ENCODE peak calls at places on chromosome 7, in seven cellular contexts. W is ovary; P is MM.1S; S is adrenal gland; G is stomach; Q is astrocyte; E is CD4-positive, alpha-beta T cell. R is an unnamed sample. For H3K9me3 and H3K27me3, the result is how much of the 10 kb centered on the place peaks cover.

GRCh38 chr7:91517408-91517807 is 253.2 kb downstream of the FZD1 start:
- DNase-seq in G (no peak), Q (peak), E (no peak), W (no peak), P (no peak), S (no peak), R (no peak)

GRCh38 chr7:108188724-108189123 is 58.6 kb upstream of the LAMB4 start:
- DNase-seq in E (no peak), Q (no peak), W (no peak), S (no peak), G (no peak), P (no peak), R (no peak)

GRCh38 chr7:43646603-43647313 is 63.9 kb downstream of the STK17A start:
- DNase-seq in W (no peak), S (no peak), E (no peak), G (no peak), Q (peak), P (peak), R (no peak)

GRCh38 chr7:70694357-70694908 is 437.5 kb upstream of the GALNT17 start:
- DNase-seq in S (peak), E (no peak), P (peak), Q (peak), W (peak), G (peak), R (peak)

GRCh38 chr7:81002471-81002870 is 83.6 kb upstream of the SEMA3C start:
- DNase-seq in Q (no peak), E (no peak), W (no peak), S (no peak), P (no peak), G (no peak), R (no peak)

GRCh38 chr7:149496642-149497391 is 792 bp downstream of the ZNF746 start:
- DNase-seq in P (peak), G (peak), Q (peak), S (peak), W (peak), E (peak), R (peak)

GRCh38 chr7:80087051-80087767 is 47.4 kb upstream of the GNAI1 start:
- DNase-seq in G (no peak), S (no peak), E (no peak), Q (peak), P (no peak), W (no peak), R (no peak)

GRCh38 chr7:111750168-111750715 is 187.9 kb upstream of the IMMP2L start:
- DNase-seq in W (no peak), P (no peak), S (no peak), Q (no peak), G (no peak), E (no peak), R (no peak)

GRCh38 chr7:134083766-134084487 is 43.2 kb upstream of the LRGUK start:
- DNase-seq in G (no peak), P (no peak), S (peak), W (no peak), E (no peak), Q (peak), R (peak)

GRCh38 chr7:90834771-90835170 is 238.7 kb downstream of the CDK14 start:
- DNase-seq in E (no peak), Q (peak), W (no peak), P (no peak), S (no peak), G (no peak), R (no peak)

GRCh38 chr7:131921016-131921415 is 364.6 kb upstream of the PODXL start:
- DNase-seq in P (no peak), Q (peak), S (no peak), W (no peak), E (no peak), G (no peak), R (no peak)

GRCh38 chr7:103499976-103500375 is 54.0 kb upstream of the SLC26A5 start:
- DNase-seq in W (no peak), P (no peak), Q (no peak), E (no peak), G (no peak), S (no peak), R (no peak)

GRCh38 chr7:47809387-47809786 is 138.9 kb downstream of the PKD1L1 start:
- DNase-seq in E (no peak), S (no peak), P (no peak), Q (no peak), G (no peak), W (no peak), R (no peak)

GRCh38 chr7:137276194-137276593 is 67.3 kb downstream of the PTN start:
- DNase-seq in G (no peak), E (no peak), W (no peak), S (no peak), Q (no peak), P (no peak), R (no peak)

GRCh38 chr7:81327873-81328272 is 409.0 kb upstream of the SEMA3C start:
- DNase-seq in E (no peak), G (no peak), Q (peak), P (no peak), W (no peak), S (no peak), R (no peak)

GRCh38 chr7:88306590-88307048 is at the start of gene STEAP4:
- DNase-seq in G (peak), W (peak), E (no peak), Q (peak), P (no peak), S (peak), R (peak)

GRCh38 chr7:3415730-3416366 is 114.8 kb downstream of the SDK1 start:
- DNase-seq in G (no peak), Q (no peak), W (no peak), E (no peak), S (no peak), P (no peak), R (no peak)

GRCh38 chr7:43314379-43315158 is 202.1 kb downstream of the HECW1 start:
- DNase-seq in E (no peak), G (no peak), P (no peak), W (no peak), S (no peak), Q (no peak), R (no peak)

GRCh38 chr7:3995187-3995586 is 686.9 kb upstream of the FOXK1 start:
- DNase-seq in Q (no peak), E (no peak), W (no peak), G (no peak), P (no peak), S (no peak), R (no peak)

GRCh38 chr7:151342102-151342646 is 562 bp downstream of the NUB1 start:
- DNase-seq in S (no peak), W (no peak), Q (no peak), G (no peak), E (no peak), P (peak), R (peak)

GRCh38 chr7:9711259-9711658 is 1262.4 kb upstream of the PHF14 start:
- DNase-seq in W (no peak), P (no peak), G (no peak), Q (no peak), S (no peak), E (no peak), R (no peak)

GRCh38 chr7:105830405-105831218 is 45.8 kb downstream of the ATXN7L1 start:
- DNase-seq in S (no peak), Q (peak), P (no peak), G (no peak), E (no peak), W (no peak), R (no peak)

GRCh38 chr7:102439963-102440795 is 6.8 kb downstream of the ORAI2 start:
- DNase-seq in Q (peak), S (peak), E (no peak), G (no peak), W (no peak), P (no peak), R (peak)

GRCh38 chr7:23966941-23967340 is 256.9 kb downstream of the STK31 start:
- DNase-seq in P (no peak), S (no peak), Q (no peak), G (no peak), E (no peak), W (no peak), R (no peak)

GRCh38 chr7:102021841-102022618 is 204.6 kb downstream of the CUX1 start:
- DNase-seq in Q (no peak), S (no peak), W (no peak), G (no peak), P (no peak), E (no peak), R (no peak)

GRCh38 chr7:37645276-37646040 is 38.1 kb upstream of the GPR141 start:
- DNase-seq in S (no peak), Q (no peak), E (no peak), P (peak), W (no peak), G (no peak), R (no peak)

GRCh38 chr7:73892003-73892975 is 31.3 kb downstream of the TMEM270 start:
- DNase-seq in G (peak), E (no peak), P (no peak), W (no peak), S (no peak), Q (peak), R (peak)

GRCh38 chr7:91288208-91288824 is 24.1 kb downstream of the FZD1 start:
- DNase-seq in W (no peak), E (no peak), P (peak), S (peak), G (peak), Q (no peak), R (peak)

GRCh38 chr7:17946591-17946990 is 6.3 kb upstream of the SNX13 start:
- DNase-seq in Q (no peak), P (peak), W (no peak), S (no peak), G (no peak), E (no peak), R (peak)

GRCh38 chr7:133782470-133782869 is 344.7 kb upstream of the LRGUK start:
- DNase-seq in P (no peak), G (no peak), E (no peak), S (no peak), Q (no peak), W (no peak), R (no peak)

GRCh38 chr7:128233471-128233870 is 7.6 kb upstream of the LEP start:
- DNase-seq in Q (no peak), W (no peak), S (no peak), G (no peak), E (no peak), P (no peak), R (no peak)

GRCh38 chr7:136016649-136017395 is 39.7 kb upstream of the MTPN start:
- DNase-seq in Q (no peak), G (no peak), W (no peak), P (no peak), E (no peak), S (no peak), R (no peak)

GRCh38 chr7:70574970-70575799 is 556.8 kb upstream of the GALNT17 start:
- DNase-seq in W (no peak), Q (peak), P (no peak), S (no peak), E (no peak), G (no peak), R (no peak)

GRCh38 chr7:69429817-69430501 is 168.3 kb upstream of the AUTS2 start:
- DNase-seq in P (no peak), S (no peak), G (no peak), E (no peak), W (peak), Q (peak), R (no peak)

GRCh38 chr7:25083201-25083600 is 41.9 kb downstream of the CYCS start:
- DNase-seq in W (no peak), P (no peak), G (no peak), Q (no peak), E (no peak), S (no peak), R (no peak)

GRCh38 chr7:40833541-40834234 is 698.9 kb downstream of the SUGCT start:
- DNase-seq in W (no peak), S (no peak), E (no peak), G (no peak), Q (peak), P (no peak), R (no peak)

GRCh38 chr7:9822458-9823290 is 1151.0 kb upstream of the PHF14 start:
- DNase-seq in P (no peak), W (no peak), S (no peak), G (no peak), E (no peak), Q (no peak), R (no peak)

GRCh38 chr7:94245500-94245899 is 149.2 kb upstream of the COL1A2 start:
- DNase-seq in E (no peak), P (no peak), Q (no peak), G (no peak), W (no peak), S (no peak), R (no peak)

DNA sequence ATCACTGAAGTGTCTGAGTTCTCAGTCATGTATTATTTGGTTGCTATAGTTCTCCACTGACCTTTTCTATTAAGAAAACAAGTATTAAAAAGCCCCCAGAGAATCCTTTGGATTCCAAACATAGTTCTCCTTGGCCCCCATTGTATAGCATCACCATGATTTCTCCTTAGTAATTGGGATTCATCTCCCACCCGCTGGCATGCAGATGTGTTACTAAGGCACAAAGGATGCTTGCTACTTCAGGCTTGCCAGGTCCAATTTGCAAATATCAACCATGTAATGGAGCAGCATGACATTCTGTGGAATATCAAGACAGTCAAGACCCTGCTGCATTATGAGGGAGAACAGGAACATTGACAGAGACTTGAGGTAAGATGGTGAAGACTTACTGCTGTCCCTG is 94.2 kb downstream of the IQUB start:
- DNase-seq in W (no peak), S (no peak), E (no peak), G (no peak), P (no peak), Q (no peak), R (no peak)
- H3K27ac ChIP-seq in W (no peak), S (no peak), E (no peak), G (no peak), P (no peak), Q (no peak), R (no peak)

GRCh38 chr7:154364156-154364555 is 312.0 kb downstream of the DPP6 start:
- DNase-seq in P (no peak), Q (no peak), W (no peak), G (no peak), E (no peak), S (no peak), R (no peak)
- H3K9me3 ChIP-seq in P (under half), Q (under half), W (under half), G (under half), E (under half), S (under half), R (under half)

GRCh38 chr7:121994625-121995410 is 121.9 kb downstream of the PTPRZ1 start:
- DNase-seq in Q (peak), P (peak), W (peak), E (peak), S (peak), G (peak), R (peak)
- H3K27me3 ChIP-seq in Q (under half), P (under half), W (under half), E (under half), S (under half), G (under half), R (under half)

GRCh38 chr7:39709768-39710291 is 86.5 kb downstream of the RALA start:
- DNase-seq in P (no peak), Q (peak), G (no peak), S (no peak), E (no peak), W (no peak), R (no peak)
- H3K27ac ChIP-seq in P (no peak), Q (no peak), G (no peak), S (no peak), E (no peak), W (no peak), R (no peak)

DNA sequence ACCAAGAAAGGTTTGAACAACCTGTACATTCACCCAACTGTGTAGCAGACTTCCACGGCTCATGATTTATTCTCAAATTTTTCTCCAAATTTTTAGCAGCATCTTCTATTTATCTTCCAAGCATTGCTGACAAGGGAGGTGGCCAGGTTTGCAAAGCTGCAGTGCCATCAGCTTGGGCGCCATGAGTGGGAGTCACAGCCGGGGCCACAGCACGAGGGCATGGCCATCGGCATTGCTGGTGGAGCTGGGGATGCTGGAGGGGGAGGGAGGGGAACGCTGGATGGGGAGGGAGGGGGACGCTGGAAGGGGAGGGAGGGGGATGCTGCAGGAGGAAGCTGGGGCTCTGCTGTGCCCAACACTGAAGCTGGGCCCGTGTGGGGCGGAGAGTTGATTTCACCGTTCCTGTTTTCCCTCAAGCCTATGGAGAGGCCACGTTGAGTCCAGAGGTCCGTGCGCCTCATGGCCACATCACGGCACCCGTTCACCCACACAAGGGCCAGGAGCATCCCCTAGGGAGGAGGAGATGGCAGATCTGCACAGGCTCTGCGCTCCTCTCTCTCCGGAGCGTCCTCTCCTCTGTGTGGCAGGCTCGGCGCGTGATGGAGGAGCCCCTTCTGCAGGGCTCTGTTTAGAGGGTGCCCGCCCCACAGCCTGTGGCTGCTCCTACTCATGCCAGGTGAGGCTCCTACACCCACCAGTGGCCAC is 520.2 kb downstream of the DNAJB6 start:
- DNase-seq in W (no peak), E (no peak), G (no peak), Q (no peak), S (no peak), P (no peak), R (no peak)
- H3K9me3 ChIP-seq in W (under half), E (under half), G (under half), Q (under half), S (under half), P (under half), R (under half)